ENCODE peak calls at places on chromosome 11, in five cellular contexts. O is GM10248; H is CD4-positive, alpha-beta T cell; Z is natural killer cell; D is coronary artery. M is an unnamed sample.
A peak's percentile ranks its signal among the peaks of the same experiment; 100 is the strongest.

GRCh38 chr11:120212259-120212888 is 1.5 kb downstream of the OAF start:
- DNase-seq in O (no peak), H (no peak), Z (no peak), D (no peak), M (no peak)

GRCh38 chr11:111532365-111532709 is 8.2 kb upstream of the LAYN start:
- DNase-seq in O (no peak), H (no peak), Z (no peak), D (no peak), M (no peak)

GRCh38 chr11:85724750-85725465 is 38.9 kb upstream of the CCDC89 start:
- DNase-seq in O (no peak), H (no peak), Z (no peak), D (no peak), M (no peak)

GRCh38 chr11:119178166-119178680 is 7.1 kb upstream of the NHERF4 start:
- DNase-seq in O (no peak), H (no peak), Z (no peak), D (no peak), M (no peak)

GRCh38 chr11:40337118-40337517 is 1122.3 kb downstream of the LRRC4C start:
- DNase-seq in O (no peak), H (no peak), Z (no peak), D (no peak), M (no peak)

GRCh38 chr11:46528445-46529085 is 65.3 kb downstream of the AMBRA1 start:
- DNase-seq in O (no peak), H (no peak), Z (no peak), D (no peak), M (no peak)

GRCh38 chr11:61505640-61506155 is 2.9 kb upstream of the LRRC10B start:
- DNase-seq in O (no peak), H (no peak), Z (no peak), D (no peak), M (no peak)

GRCh38 chr11:78941226-78941851 is 366.7 kb upstream of the NARS2 start:
- DNase-seq in O (no peak), H (no peak), Z (no peak), D (no peak), M (no peak)

GRCh38 chr11:96228911-96229310 is 114.1 kb downstream of the MAML2 start:
- DNase-seq in O (no peak), H (no peak), Z (no peak), D (no peak), M (no peak)

DNA sequence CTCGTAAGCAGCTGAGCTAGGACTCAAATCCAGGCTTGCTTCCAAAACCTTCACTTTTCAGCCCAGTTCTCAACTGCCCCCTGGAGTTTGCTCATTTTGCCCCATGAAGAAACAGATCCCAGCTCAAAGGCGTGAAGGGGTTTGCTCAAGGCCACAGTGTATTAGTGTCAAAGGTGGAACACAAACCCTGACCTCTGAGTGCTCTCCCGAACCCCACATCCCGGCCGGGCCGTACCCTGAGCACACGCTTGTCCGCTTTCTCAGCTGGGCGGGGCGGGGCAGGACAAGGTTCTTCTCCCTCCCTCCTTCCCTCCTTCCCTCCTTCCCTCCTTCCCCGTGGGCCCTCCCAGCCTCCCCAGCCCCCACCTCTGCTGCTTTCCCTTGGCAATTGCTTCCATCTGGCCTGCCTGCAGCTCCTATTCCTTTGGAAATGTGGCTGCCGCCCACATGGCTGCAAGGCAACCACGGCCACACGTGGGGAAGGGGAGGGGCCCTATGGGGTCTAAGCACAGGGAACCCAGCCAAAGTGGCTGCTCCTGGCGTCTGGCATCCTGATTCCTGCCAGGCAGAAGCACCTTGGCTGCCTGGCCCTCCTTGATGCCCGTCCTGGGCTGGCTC is 4.1 kb downstream of the ST3GAL4 start:
- DNase-seq in O (no peak), H (no peak), Z (no peak), D (no peak), M (peak; percentile 91)
- TF ChIP-seq CTCF in O (no peak), H (no peak), Z (no peak), D (no peak), M (peak; percentile 42)

GRCh38 chr11:130904380-130904779 is 11.9 kb downstream of the SNX19 start:
- DNase-seq in O (no peak), H (no peak), Z (no peak), D (no peak), M (no peak)
- TF ChIP-seq CTCF in O (peak; percentile 26), H (no peak), Z (no peak), D (no peak), M (peak; percentile 49)

GRCh38 chr11:117096973-117097566 is 1.2 kb downstream of the SIK3 start:
- DNase-seq in O (no peak), H (no peak), Z (no peak), D (no peak), M (no peak)

GRCh38 chr11:117094776-117095175 is 3.5 kb downstream of the SIK3 start:
- DNase-seq in O (no peak), H (no peak), Z (no peak), D (no peak), M (no peak)

GRCh38 chr11:117097567-117098268 is 510 bp downstream of the SIK3 start:
- DNase-seq in O (no peak), H (peak; percentile 31), Z (no peak), D (peak; percentile 83), M (peak; percentile 86)

GRCh38 chr11:117095301-117096139 is 2.7 kb downstream of the SIK3 start:
- DNase-seq in O (no peak), H (no peak), Z (no peak), D (no peak), M (no peak)

GRCh38 chr11:117096140-117096972 is 1.9 kb downstream of the SIK3 start:
- DNase-seq in O (peak; percentile 75), H (peak; percentile 39), Z (peak; percentile 26), D (no peak), M (no peak)
- TF ChIP-seq CTCF in O (peak; percentile 23), H (no peak), Z (no peak), D (no peak), M (no peak)

DNA sequence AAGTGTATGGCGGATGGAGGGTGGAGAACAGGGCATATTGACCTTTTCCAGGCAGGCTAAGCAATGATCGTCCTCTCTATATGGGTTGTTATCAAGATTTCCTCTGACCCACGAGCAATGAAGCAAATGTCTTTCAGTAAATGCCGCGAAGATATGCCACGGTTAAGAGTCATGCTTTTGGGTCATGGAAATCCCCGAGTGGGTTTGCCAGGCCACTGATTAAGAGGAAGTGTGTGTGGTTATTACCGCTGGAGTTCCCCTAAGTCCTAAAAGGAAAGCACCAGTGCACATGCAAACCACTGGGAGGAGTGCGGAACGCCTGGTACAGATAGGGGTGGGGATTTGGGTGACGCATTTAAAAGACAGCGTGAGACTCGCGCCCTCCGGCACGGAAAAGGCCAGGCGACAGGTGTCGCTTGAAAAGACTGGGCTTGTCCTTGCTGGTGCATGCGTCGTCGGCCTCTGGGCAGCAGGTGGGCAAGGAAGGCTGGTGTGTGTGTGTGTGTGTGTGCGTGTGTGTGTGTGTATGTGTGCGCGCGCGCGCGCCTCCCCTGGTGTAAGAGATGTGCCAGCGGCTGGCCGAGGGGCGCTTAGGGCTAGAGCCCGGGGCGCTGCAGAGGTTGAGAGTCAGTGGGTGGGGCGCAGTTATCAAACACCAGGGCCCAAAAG is at the start of gene BIRC3:
- DNase-seq in O (peak; percentile 84), H (peak; percentile 84), Z (peak; percentile 86), D (peak; percentile 88), M (peak; percentile 86)
- TF ChIP-seq CTCF in O (peak; percentile 8), H (peak; percentile 34), Z (no peak), D (no peak), M (peak; percentile 35)

GRCh38 chr11:102111011-102111786 is 952 bp downstream of the YAP1 start:
- DNase-seq in O (peak; percentile 32), H (peak; percentile 4), Z (no peak), D (peak; percentile 86), M (peak; percentile 92)
- TF ChIP-seq CTCF in O (no peak), H (no peak), Z (no peak), D (no peak), M (peak; percentile 23)

GRCh38 chr11:8267831-8268529 is 4.3 kb upstream of the LMO1 start:
- DNase-seq in O (no peak), H (no peak), Z (no peak), D (no peak), M (no peak)
- TF ChIP-seq CTCF in O (no peak), H (no peak), Z (no peak), D (no peak), M (no peak)

DNA sequence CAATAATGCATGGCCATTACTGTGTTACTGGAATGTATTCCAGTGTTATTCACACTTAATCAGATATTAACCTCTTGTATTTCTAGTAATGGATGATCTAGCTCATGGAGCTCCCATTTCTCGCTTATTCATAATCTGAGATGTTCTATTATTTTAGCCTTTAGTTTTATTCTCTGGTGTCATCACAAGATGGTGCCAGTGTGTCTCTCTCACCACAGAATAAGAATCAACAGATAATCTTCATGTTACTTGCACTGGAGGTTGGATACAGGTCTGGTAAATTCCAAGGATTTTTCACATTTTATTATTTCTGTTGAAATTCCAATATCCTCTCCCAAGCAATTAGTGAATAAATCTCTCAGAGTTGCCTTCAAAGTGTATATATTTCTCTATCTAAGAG is 74.6 kb downstream of the CASP12 start:
- DNase-seq in O (no peak), H (no peak), Z (no peak), D (no peak), M (no peak)
- TF ChIP-seq CTCF in O (no peak), H (no peak), Z (peak; percentile 18), D (no peak), M (peak; percentile 21)

GRCh38 chr11:34999453-34999852 is 83.0 kb downstream of the PDHX start:
- DNase-seq in O (no peak), H (no peak), Z (no peak), D (no peak), M (no peak)

GRCh38 chr11:34994859-34995258 is 78.4 kb downstream of the PDHX start:
- DNase-seq in O (no peak), H (no peak), Z (no peak), D (no peak), M (no peak)

GRCh38 chr11:35003658-35004057 is 87.2 kb downstream of the PDHX start:
- DNase-seq in O (no peak), H (no peak), Z (no peak), D (no peak), M (no peak)

GRCh38 chr11:34996958-34997357 is 80.5 kb downstream of the PDHX start:
- DNase-seq in O (no peak), H (no peak), Z (no peak), D (no peak), M (no peak)

GRCh38 chr11:34997872-34998548 is 81.6 kb downstream of the PDHX start:
- DNase-seq in O (peak; percentile 13), H (no peak), Z (no peak), D (no peak), M (no peak)
- TF ChIP-seq CTCF in O (no peak), H (peak; percentile 94), Z (peak; percentile 91), D (peak; percentile 36), M (peak; percentile 68)

DNA sequence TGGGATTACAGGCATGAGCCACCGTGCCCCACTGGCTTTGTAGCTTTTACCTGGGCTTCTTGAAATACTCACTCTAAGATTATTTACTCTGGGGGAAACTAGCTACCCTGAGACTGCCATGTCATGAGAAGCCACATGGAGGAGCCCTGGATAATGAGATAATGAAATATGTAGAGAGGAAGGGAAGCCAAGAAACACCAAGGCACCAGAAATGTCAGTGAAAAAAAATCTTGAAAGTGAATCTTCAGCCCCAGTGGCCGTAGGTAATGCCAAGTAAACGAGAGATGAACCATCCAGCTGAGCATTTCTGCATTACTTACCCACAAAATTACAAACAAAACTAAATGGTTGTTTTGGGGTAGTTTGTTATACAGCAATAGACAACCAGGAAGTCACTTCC is 125.6 kb downstream of the APIP start:
- DNase-seq in O (no peak), H (no peak), Z (no peak), D (no peak), M (no peak)
- TF ChIP-seq CTCF in O (no peak), H (no peak), Z (no peak), D (no peak), M (no peak)

M was measured in osteocyte.